ENCODE peak calls at places on chromosome 10, in six cellular contexts. C, V, O, Y, X and U are unnamed samples.

GRCh38 chr10:78811174-78811573 is 257.6 kb upstream of the ZMIZ1 start:
- DNase-seq in C (no peak), O (no peak), Y (no peak), V (no peak), X (no peak), U (no peak)

GRCh38 chr10:86220626-86221025 is 146.0 kb downstream of the GRID1 start:
- DNase-seq in V (no peak), X (no peak), Y (no peak), O (no peak), C (no peak), U (no peak)

GRCh38 chr10:16995867-16996529 is 133.6 kb downstream of the CUBN start:
- DNase-seq in O (no peak), V (no peak), X (no peak), C (peak), Y (no peak), U (no peak)

GRCh38 chr10:63099734-63100133 is 33.4 kb upstream of the NRBF2 start:
- DNase-seq in Y (no peak), C (no peak), X (no peak), O (no peak), V (no peak), U (no peak)

GRCh38 chr10:1638889-1639418 is 98.4 kb downstream of the ADARB2 start:
- DNase-seq in V (no peak), Y (no peak), O (no peak), C (no peak), X (no peak), U (no peak)

GRCh38 chr10:72388062-72388461 is 33.3 kb upstream of the DNAJB12 start:
- DNase-seq in C (no peak), X (no peak), Y (no peak), V (no peak), O (no peak), U (no peak)

GRCh38 chr10:24196426-24197039 is 12.4 kb upstream of the KIAA1217 start:
- DNase-seq in O (peak), Y (peak), C (peak), X (no peak), V (peak), U (peak)

GRCh38 chr10:21165489-21165888 is 268.4 kb upstream of the NEBL start:
- DNase-seq in C (no peak), O (no peak), Y (no peak), V (no peak), X (no peak), U (no peak)

GRCh38 chr10:52658112-52658511 is 114.5 kb downstream of the MBL2 start:
- DNase-seq in V (no peak), C (no peak), X (no peak), O (no peak), Y (no peak), U (no peak)

GRCh38 chr10:133030791-133031190 is 56.9 kb upstream of the ADGRA1 start:
- DNase-seq in X (no peak), V (no peak), O (no peak), Y (no peak), C (no peak), U (no peak)

GRCh38 chr10:103761075-103761920 is 94.1 kb downstream of the SH3PXD2A start:
- DNase-seq in C (peak), V (no peak), X (no peak), O (no peak), Y (no peak), U (no peak)

GRCh38 chr10:71981024-71981867 is 17.1 kb downstream of the CHST3 start:
- DNase-seq in O (no peak), V (no peak), X (no peak), C (no peak), Y (no peak), U (no peak)

GRCh38 chr10:75868601-75869000 is 437.2 kb downstream of the LRMDA start:
- DNase-seq in O (no peak), X (no peak), C (no peak), Y (no peak), V (no peak), U (no peak)